ENCODE peak calls at places on chromosome 15, in four cellular contexts. O is Karpas-422, P is GM12878, I is RWPE1. S is an unnamed sample.

GRCh38 chr15:33048255-33048654 is 146.3 kb downstream of the FMN1 start:
- DNase-seq in O (no peak), P (no peak), I (no peak), S (no peak)

GRCh38 chr15:32819406-32819930 is 101.7 kb downstream of the GREM1 start:
- DNase-seq in P (no peak), O (no peak), I (no peak), S (no peak)

GRCh38 chr15:67444100-67444499 is 76.8 kb upstream of the C15orf61 start:
- DNase-seq in O (no peak), P (no peak), I (no peak), S (no peak)

GRCh38 chr15:50049871-50050270 is 69.2 kb downstream of the ATP8B4 start:
- DNase-seq in P (no peak), I (no peak), O (no peak), S (no peak)

GRCh38 chr15:33226559-33227181 is 32.2 kb upstream of the FMN1 start:
- DNase-seq in O (peak), I (peak), P (peak), S (peak)

GRCh38 chr15:70376929-70377691 is 279.4 kb upstream of the TLE3 start:
- DNase-seq in P (no peak), I (peak), O (no peak), S (peak)

GRCh38 chr15:64640146-64640868 is 135.1 kb downstream of the RBPMS2 start:
- DNase-seq in O (no peak), I (no peak), P (no peak), S (no peak)

GRCh38 chr15:80484312-80484981 is 80.3 kb downstream of the ARNT2 start:
- DNase-seq in I (no peak), O (no peak), P (no peak), S (no peak)

GRCh38 chr15:25541228-25541627 is 102.4 kb upstream of the UBE3A start:
- DNase-seq in O (no peak), P (no peak), I (no peak), S (no peak)

GRCh38 chr15:35043380-35044095 is 41.6 kb downstream of the NANOGP8 start:
- DNase-seq in O (peak), I (no peak), P (no peak), S (no peak)

GRCh38 chr15:62841269-62841628 is 201.3 kb upstream of the TPM1 start:
- DNase-seq in O (no peak), I (no peak), P (no peak), S (no peak)

DNA sequence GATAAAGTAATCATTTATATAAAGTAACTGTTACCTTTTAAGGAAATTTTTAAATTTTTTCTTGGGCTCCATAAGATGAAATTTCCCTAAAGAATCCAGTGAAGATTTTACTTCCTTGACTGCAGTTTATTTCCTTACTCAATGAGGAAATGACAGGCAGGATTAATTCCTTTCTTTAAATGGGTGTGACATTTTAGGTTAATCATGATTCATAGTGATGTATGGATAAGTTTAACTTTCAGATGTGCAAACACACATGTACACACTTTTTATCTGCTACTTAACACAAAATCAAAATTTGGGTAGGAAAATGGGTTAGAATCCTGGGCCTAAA is 11.2 kb upstream of the LEO1 start:
- DNase-seq in I (peak), O (no peak), P (no peak), S (no peak)
- H3K27ac ChIP-seq in I (peak), O (no peak), P (peak), S (no peak)

GRCh38 chr15:41337047-41337446 is 4.4 kb downstream of the NUSAP1 start:
- DNase-seq in O (no peak), I (no peak), P (no peak), S (no peak)
- H3K27ac ChIP-seq in O (no peak), I (no peak), P (no peak), S (peak)

DNA sequence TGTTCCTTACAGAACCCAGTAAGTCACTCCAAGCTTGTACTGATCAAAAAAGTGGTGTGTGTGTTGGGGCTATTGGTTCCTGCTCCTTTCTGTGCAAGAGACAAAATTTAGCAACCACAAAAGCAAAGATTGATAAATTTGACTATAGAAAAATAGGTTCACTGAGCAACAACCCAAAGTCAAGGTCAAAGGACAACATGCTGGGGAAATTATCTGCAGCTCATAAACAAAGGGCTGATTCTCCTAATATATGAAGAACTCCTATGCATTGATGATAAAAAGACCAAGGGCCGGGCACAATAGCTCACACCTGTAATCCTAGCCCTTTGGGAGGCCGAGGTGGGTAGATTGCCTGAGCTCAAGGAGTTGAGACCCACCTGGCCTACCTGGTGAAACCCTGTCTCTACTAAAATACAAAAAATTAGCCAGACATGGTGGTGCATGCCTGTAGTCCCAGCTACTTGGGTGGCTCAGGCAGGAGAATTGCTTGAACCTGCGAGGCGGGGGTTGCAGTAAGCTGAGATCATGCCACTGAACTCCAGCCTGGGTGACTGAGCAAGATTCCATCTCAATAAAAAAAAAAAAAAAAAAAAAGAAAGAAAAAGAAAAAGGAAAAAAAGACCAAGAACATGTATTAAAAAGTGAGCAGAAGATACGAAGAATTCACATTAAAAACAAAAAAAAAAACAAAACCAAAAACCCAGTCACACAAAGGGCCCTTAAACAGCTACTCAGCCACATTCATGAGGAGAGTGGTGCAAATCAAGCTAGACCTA is 29.8 kb downstream of the PPCDC start:
- DNase-seq in I (no peak), P (no peak), O (no peak), S (no peak)
- H3K27ac ChIP-seq in I (no peak), P (no peak), O (no peak), S (no peak)

GRCh38 chr15:57582080-57582479 is 9.6 kb upstream of the MYZAP start:
- DNase-seq in I (no peak), P (no peak), O (no peak), S (no peak)

GRCh38 chr15:57578288-57578900 is 13.3 kb upstream of the MYZAP start:
- DNase-seq in P (no peak), O (no peak), I (no peak), S (no peak)

GRCh38 chr15:57580428-57580827 is 11.3 kb upstream of the MYZAP start:
- DNase-seq in P (no peak), I (no peak), O (no peak), S (no peak)

GRCh38 chr15:57583282-57583681 is 8.4 kb upstream of the MYZAP start:
- DNase-seq in I (no peak), O (no peak), P (no peak), S (no peak)

DNA sequence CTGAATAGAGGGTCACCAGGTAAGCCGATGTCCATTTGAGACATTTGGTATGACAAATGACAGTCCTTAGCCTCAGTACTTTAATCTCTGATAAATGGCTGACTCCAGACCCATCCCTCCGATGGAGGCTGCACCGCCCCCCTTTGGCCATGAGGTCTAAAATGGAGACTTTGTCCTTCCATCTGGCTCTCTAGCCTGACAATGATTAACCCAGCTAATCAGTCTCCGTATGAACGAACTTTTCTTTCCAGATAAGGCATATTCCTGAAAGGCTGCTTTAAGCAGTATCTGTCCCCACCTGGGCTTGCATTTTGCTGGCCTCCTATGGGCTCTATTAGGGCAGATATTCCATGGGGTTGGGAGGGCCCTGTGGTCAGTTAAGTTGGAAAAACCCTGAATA is 10.8 kb upstream of the MYZAP start:
- DNase-seq in I (no peak), P (no peak), O (no peak), S (no peak)
- H3K27ac ChIP-seq in I (no peak), P (no peak), O (no peak), S (no peak)

GRCh38 chr15:40108061-40108854 is 421 bp downstream of the BMF start:
- DNase-seq in P (no peak), I (peak), O (peak), S (peak)
- H3K27ac ChIP-seq in P (peak), I (peak), O (no peak), S (peak)

DNA sequence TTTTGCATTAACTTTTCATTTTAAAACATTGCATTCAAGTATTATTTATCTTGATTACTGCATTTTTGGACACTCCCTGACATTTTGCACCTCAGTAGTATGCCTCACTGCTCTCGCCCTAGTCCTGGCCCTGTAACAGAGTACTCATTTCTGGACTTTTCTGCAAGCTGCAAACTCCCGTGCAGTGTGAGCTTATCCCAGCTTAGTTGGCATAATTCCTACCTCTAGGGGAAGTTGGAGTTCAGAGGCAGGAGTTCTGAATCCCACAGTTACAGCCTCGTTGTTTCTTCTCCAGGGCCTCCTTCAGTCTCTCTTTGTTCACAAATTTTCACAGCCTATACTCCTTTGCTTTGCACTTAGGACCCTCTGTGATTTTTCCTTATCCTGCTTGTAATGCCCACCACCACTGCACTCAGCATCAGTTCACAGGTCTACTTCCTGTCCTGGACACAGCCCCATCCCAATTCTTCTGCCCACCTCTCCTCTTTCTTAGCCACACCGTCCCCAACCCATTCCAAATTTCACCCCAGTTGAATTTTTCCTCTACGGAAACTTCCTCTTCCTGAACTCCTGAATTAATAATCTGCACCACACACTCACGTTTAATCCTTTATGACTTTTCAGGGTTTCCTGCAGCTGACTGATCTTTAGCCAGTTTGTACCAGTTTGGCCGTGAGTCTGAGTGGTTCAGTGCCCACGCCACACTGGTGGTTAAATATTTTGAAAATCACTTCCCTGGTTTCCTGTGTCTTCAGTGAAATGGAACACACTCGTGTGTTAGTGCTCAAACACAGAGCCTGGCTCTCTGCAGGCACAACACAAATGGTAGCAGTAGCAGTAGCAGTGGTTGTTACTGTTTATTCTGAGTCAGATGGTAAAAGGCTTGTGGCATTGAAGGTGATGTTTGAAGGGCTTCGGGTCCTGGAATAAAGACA is 6.3 kb upstream of the CTSH start:
- DNase-seq in O (no peak), P (no peak), I (no peak), S (no peak)
- H3K27ac ChIP-seq in O (no peak), P (no peak), I (peak), S (peak)

GRCh38 chr15:73952171-73952912 is 26.1 kb downstream of the LOXL1 start:
- DNase-seq in I (no peak), P (no peak), O (no peak), S (no peak)
- H3K27ac ChIP-seq in I (no peak), P (no peak), O (no peak), S (peak)

DNA sequence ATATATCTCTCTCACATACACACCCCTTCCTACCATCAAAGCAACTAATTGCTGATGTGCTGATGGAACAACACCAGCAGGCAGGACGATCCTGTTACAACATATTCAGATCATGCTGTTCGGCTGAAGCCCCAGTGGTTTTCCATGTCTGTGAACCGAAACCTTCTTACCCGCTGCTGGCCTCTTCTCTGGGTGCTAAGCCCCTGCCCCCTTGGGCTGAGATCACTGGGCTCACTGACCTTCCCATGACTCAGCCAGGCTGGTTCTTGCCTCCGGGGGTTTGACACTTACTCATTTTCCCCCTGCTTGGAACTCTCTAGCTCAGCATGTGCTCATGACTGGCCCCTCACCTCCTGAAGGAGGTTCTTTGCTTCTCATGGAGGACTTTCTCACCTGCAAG is 122.0 kb upstream of the RGMA start:
- DNase-seq in P (no peak), I (peak), O (no peak), S (no peak)
- H3K27ac ChIP-seq in P (no peak), I (no peak), O (no peak), S (no peak)

DNA sequence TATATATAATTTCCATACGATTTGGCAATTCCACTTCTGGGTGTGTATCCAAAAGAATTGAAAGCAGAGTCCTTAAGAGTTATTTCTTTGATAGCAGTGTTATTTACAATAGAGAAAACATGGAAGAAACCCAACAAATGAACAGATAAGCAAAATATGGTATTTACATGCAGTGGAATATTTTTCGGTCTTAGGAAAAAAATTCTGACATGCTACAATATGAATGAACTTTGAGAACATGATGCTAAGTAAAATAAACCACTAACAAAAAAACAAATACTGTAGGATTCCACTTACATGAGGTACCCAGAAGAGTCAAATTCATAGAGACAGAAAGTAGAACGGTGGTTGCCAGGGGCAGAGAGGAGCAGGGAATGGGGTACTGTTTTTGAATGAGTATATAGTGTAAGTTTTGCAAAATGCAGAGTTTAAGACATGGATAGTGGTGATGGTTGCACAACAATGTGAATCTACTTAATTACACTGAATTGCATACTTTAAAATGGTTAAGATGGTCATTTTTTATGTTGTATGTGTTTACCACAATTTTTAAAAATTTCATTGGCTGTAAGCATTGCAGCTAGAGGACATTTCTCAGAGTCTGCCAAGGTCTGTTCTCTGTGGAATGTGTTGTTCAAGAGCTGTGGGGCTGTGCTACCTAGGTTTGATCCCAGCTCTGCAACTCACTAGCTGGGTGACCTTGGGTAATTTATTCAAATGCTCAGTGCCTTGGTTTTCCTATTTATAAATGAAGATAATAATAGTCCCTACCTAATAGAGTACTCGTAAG is 122.1 kb downstream of the MEX3B start:
- DNase-seq in I (no peak), O (no peak), P (no peak), S (no peak)
- H3K27ac ChIP-seq in I (no peak), O (no peak), P (no peak), S (no peak)

GRCh38 chr15:76533060-76533955 is 196.7 kb downstream of the ISL2 start:
- DNase-seq in P (no peak), I (peak), O (no peak), S (no peak)

GRCh38 chr15:76529911-76530310 is 193.3 kb downstream of the ISL2 start:
- DNase-seq in O (no peak), P (no peak), I (no peak), S (no peak)

GRCh38 chr15:76533995-76534394 is 197.4 kb downstream of the ISL2 start:
- DNase-seq in P (no peak), I (no peak), O (no peak), S (no peak)
- H3K27ac ChIP-seq in P (no peak), I (no peak), O (no peak), S (no peak)

S was measured in adrenal gland.